ENCODE peak calls at places on chromosomes 2 and 18, in eight cellular contexts. H, Z, T, C, F, O, U and B are unnamed samples.

GRCh38 chr2:148704247-148704646 is 59.7 kb downstream of the EPC2 start:
- DNase-seq in H (no peak), Z (no peak), T (no peak), C (no peak), F (no peak), O (no peak), U (no peak), B (no peak)

GRCh38 chr2:39416172-39416571 is 20.9 kb downstream of the MAP4K3 start:
- DNase-seq in H (no peak), Z (no peak), T (no peak), C (peak; percentile 66), F (no peak), O (no peak), U (peak; percentile 55), B (peak; percentile 58)

GRCh38 chr2:230184727-230185578 is 34.8 kb downstream of the SP110 start:
- DNase-seq in H (no peak), Z (no peak), T (no peak), C (peak; percentile 8), F (no peak), O (no peak), U (peak; percentile 23), B (no peak)

GRCh38 chr2:206836722-206837121 is 71.3 kb downstream of the FASTKD2 start:
- DNase-seq in H (no peak), Z (no peak), T (no peak), C (peak; percentile 72), F (no peak), O (no peak), U (no peak), B (no peak)

GRCh38 chr2:206213514-206213845 is 53.8 kb downstream of the EEF1B2 start:
- DNase-seq in H (no peak), Z (no peak), T (no peak), C (no peak), F (peak; percentile 40), O (no peak), U (no peak), B (no peak)

GRCh38 chr2:170405326-170405725 is 227.4 kb downstream of the MYO3B start:
- DNase-seq in H (no peak), Z (no peak), T (no peak), C (no peak), F (no peak), O (no peak), U (no peak), B (no peak)

GRCh38 chr2:58131191-58132011 is 84.8 kb downstream of the VRK2 start:
- DNase-seq in H (peak; percentile 20), Z (no peak), T (no peak), C (peak; percentile 82), F (peak; percentile 6), O (no peak), U (peak; percentile 95), B (peak; percentile 64)

GRCh38 chr2:215447056-215447455 is 11.2 kb upstream of the FN1 start:
- DNase-seq in H (no peak), Z (no peak), T (no peak), C (no peak), F (no peak), O (no peak), U (no peak), B (no peak)

GRCh38 chr2:20374919-20375318 is 24.3 kb upstream of the PUM2 start:
- DNase-seq in H (no peak), Z (no peak), T (no peak), C (no peak), F (no peak), O (no peak), U (no peak), B (no peak)

GRCh38 chr2:226378733-226379132 is 420.9 kb downstream of the IRS1 start:
- DNase-seq in H (no peak), Z (peak; percentile 16), T (no peak), C (peak; percentile 44), F (no peak), O (no peak), U (peak; percentile 66), B (peak; percentile 52)

GRCh38 chr2:127661072-127661618 is 14.2 kb downstream of the LIMS2 start:
- DNase-seq in H (no peak), Z (no peak), T (no peak), C (peak; percentile 84), F (no peak), O (no peak), U (no peak), B (no peak)

GRCh38 chr2:32418777-32419176 is 62.0 kb downstream of the BIRC6 start:
- DNase-seq in H (no peak), Z (peak; percentile 84), T (no peak), C (no peak), F (no peak), O (no peak), U (peak; percentile 70), B (peak; percentile 23)

GRCh38 chr2:223247136-223247535 is 195.1 kb downstream of the KCNE4 start:
- DNase-seq in H (no peak), Z (no peak), T (no peak), C (peak; percentile 64), F (peak; percentile 38), O (peak; percentile 22), U (peak; percentile 62), B (peak; percentile 64)

GRCh38 chr2:215609089-215610032 is 173.5 kb upstream of the FN1 start:
- DNase-seq in H (no peak), Z (peak; percentile 19), T (no peak), C (peak; percentile 45), F (no peak), O (no peak), U (no peak), B (peak; percentile 58)

GRCh38 chr2:30147196-30147714 is 448 bp downstream of the YPEL5 start:
- DNase-seq in H (peak; percentile 48), Z (no peak), T (peak; percentile 38), C (no peak), F (no peak), O (no peak), U (no peak), B (no peak)

GRCh38 chr2:101829429-101829828 is 131.9 kb downstream of the MAP4K4 start:
- DNase-seq in H (no peak), Z (no peak), T (no peak), C (no peak), F (no peak), O (no peak), U (no peak), B (no peak)

GRCh38 chr18:63443820-63444219 is 21.5 kb upstream of the VPS4B start:
- DNase-seq in H (no peak), Z (no peak), T (no peak), C (no peak), F (no peak), O (no peak), U (no peak), B (no peak)

GRCh38 chr2:14094592-14094991 is 537.9 kb upstream of the LRATD1 start:
- DNase-seq in H (no peak), Z (no peak), T (no peak), C (no peak), F (no peak), O (no peak), U (no peak), B (no peak)

GRCh38 chr2:20198001-20198400 is 26.9 kb downstream of the SDC1 start:
- DNase-seq in H (no peak), Z (no peak), T (no peak), C (no peak), F (no peak), O (no peak), U (no peak), B (no peak)

GRCh38 chr2:8893474-8893873 is 56.1 kb upstream of the KIDINS220 start:
- DNase-seq in H (no peak), Z (no peak), T (no peak), C (no peak), F (peak; percentile 45), O (no peak), U (no peak), B (no peak)

GRCh38 chr18:80233201-80233835 is 14.0 kb downstream of the PARD6G start:
- DNase-seq in H (no peak), Z (no peak), T (no peak), C (no peak), F (no peak), O (no peak), U (no peak), B (no peak)

GRCh38 chr2:16508061-16508851 is 157.4 kb downstream of the CYRIA start:
- DNase-seq in H (no peak), Z (peak; percentile 10), T (peak; percentile 26), C (peak; percentile 27), F (peak; percentile 83), O (peak; percentile 33), U (peak; percentile 2), B (no peak)

DNA sequence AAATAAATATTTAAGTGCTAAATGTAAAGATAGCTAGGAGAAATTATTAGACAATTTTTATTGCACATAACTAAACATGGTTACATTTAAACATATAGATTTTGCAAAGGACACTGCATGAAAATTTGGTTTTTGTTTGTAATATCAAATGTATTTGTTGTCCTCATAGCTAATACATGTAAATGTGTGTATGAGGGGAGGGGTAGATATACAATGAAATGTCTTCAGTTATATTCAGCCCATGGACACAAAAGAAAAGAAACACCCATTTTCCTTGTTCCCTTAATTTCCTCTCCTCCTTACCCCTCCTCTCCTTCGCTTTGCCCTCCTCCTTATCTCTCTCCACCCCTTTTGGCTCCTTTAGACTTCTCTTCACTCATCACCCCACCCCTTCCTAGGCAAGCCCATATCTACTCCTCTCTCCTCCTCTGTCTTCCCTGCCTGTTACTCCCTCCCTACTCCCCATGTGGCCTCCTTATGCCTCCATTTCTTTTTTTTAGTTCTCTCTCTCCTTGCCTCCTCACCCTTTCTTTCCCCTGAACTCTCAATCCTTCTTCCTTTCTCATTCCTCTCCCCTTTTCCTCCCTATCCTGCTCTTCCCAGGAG is 1.4 kb downstream of the COL3A1 start:
- DNase-seq in H (peak; percentile 54), Z (peak; percentile 82), T (no peak), C (peak; percentile 98), F (peak; percentile 28), O (no peak), U (peak; percentile 97), B (peak; percentile 93)
- H3K4me3 ChIP-seq in H (peak overlapping the region; percentile 58), Z (peak overlapping the region; percentile 43), T (peak overlapping the region; percentile 64), C (peak overlapping the region; percentile 8), F (no peak overlapping the region), O (no peak overlapping the region), U (peak overlapping the region; percentile 92), B (peak overlapping the region; percentile 98)

DNA sequence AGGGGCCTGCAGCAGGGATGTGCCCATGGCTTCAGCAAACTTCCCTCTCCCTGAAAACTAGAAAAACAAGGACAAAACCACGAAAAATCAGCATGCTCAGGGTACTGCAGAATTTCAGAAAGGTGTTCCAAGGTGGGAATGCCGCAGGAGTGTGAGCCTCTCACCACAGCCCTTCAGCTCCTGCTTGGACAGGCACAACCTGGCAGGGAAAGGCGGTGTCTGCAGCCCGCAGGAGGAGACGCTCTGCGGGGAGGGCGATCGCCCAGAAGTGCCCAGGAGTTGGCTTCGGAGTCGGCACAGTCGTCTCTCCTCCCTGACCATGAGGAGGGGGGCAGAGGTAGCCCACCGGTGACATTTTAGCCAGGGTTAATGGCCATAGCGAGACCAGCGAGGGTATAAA is 57.2 kb downstream of the TMEM18 start:
- DNase-seq in H (no peak), Z (no peak), T (no peak), C (no peak), F (no peak), O (no peak), U (no peak), B (no peak)
- H3K4me1 ChIP-seq in H (no peaks in the 10 kb centered on the region), Z (no peaks in the 10 kb centered on the region), T (no peaks in the 10 kb centered on the region), C (no peaks in the 10 kb centered on the region), F (no peaks in the 10 kb centered on the region), O (no peaks in the 10 kb centered on the region), U (no peaks in the 10 kb centered on the region), B (no peaks in the 10 kb centered on the region)

GRCh38 chr18:12420831-12421421 is 13.2 kb downstream of the PRELID3A start:
- DNase-seq in H (peak; percentile 27), Z (no peak), T (no peak), C (no peak), F (peak; percentile 87), O (no peak), U (no peak), B (no peak)
- H3K4me3 ChIP-seq in H (peak overlapping the region; percentile 51), Z (no peak overlapping the region), T (peak overlapping the region; percentile 72), C (no peak overlapping the region), F (peak overlapping the region; percentile 56), O (peak overlapping the region; percentile 29), U (no peak overlapping the region), B (no peak overlapping the region)

GRCh38 chr18:77105021-77105420 is 27.6 kb downstream of the MBP start:
- DNase-seq in H (no peak), Z (no peak), T (no peak), C (no peak), F (no peak), O (no peak), U (no peak), B (no peak)
- H3K4me1 ChIP-seq in H (peaks cover 29% of the 10 kb centered on the region), Z (peaks cover 68% of the 10 kb centered on the region), T (peaks cover 94% of the 10 kb centered on the region), C (peaks cover 25% of the 10 kb centered on the region), F (peaks cover 15% of the 10 kb centered on the region), O (peaks cover 5% of the 10 kb centered on the region), U (peaks cover 44% of the 10 kb centered on the region), B (peaks cover 84% of the 10 kb centered on the region)